ENCODE peak calls at places on chromosomes 3 and 15, in ten cellular contexts. M is choroid plexus epithelial cell; F is testis; U is HFF-Myc; R is cardiac muscle cell; Z is thoracic aorta; C is ascending aorta; S is vagina; P is left lung; L is CD8-positive, alpha-beta T cell. G is an unnamed sample.

GRCh38 chr3:187946031-187946691 is 200.9 kb upstream of the BCL6 start:
- DNase-seq in M (peak; percentile 68), F (no peak), U (no peak), R (no peak), Z (no peak), C (no peak), S (no peak), P (no peak), L (no peak), G (no peak)

GRCh38 chr15:58369261-58369699 is 62.5 kb upstream of the LIPC start:
- DNase-seq in M (peak; percentile 84), F (no peak), U (no peak), R (no peak), Z (no peak), C (no peak), S (peak; percentile 22), P (no peak), L (no peak), G (no peak)

GRCh38 chr3:190303887-190304286 is 18.4 kb downstream of the CLDN1 start:
- DNase-seq in M (no peak), F (no peak), U (no peak), R (no peak), Z (no peak), C (no peak), S (no peak), P (no peak), L (no peak), G (no peak)

GRCh38 chr15:91627473-91628309 is 225.8 kb upstream of the SLCO3A1 start:
- DNase-seq in M (peak; percentile 2), F (peak; percentile 18), U (no peak), R (peak; percentile 58), Z (no peak), C (no peak), S (no peak), P (peak; percentile 78), L (no peak), G (no peak)

GRCh38 chr15:59553879-59554735 is 57.5 kb upstream of the GCNT3 start:
- DNase-seq in M (peak; percentile 66), F (no peak), U (no peak), R (no peak), Z (no peak), C (no peak), S (no peak), P (no peak), L (no peak), G (no peak)

GRCh38 chr3:157618075-157618760 is 115.0 kb upstream of the VEPH1 start:
- DNase-seq in M (peak; percentile 81), F (no peak), U (peak; percentile 61), R (peak; percentile 59), Z (no peak), C (no peak), S (no peak), P (no peak), L (no peak), G (peak; percentile 35)

GRCh38 chr3:142647856-142648255 is 51.7 kb downstream of the PLS1 start:
- DNase-seq in M (no peak), F (no peak), U (no peak), R (no peak), Z (no peak), C (no peak), S (no peak), P (no peak), L (no peak), G (no peak)

GRCh38 chr15:61659571-61660190 is 400.6 kb downstream of the VPS13C start:
- DNase-seq in M (peak; percentile 76), F (no peak), U (no peak), R (no peak), Z (no peak), C (no peak), S (no peak), P (no peak), L (no peak), G (no peak)

GRCh38 chr3:69116897-69117296 is 5.5 kb downstream of the LMOD3 start:
- DNase-seq in M (no peak), F (no peak), U (no peak), R (no peak), Z (no peak), C (no peak), S (no peak), P (no peak), L (no peak), G (no peak)
- H3K4me3 ChIP-seq in M (no peak overlapping the region), F (no peak overlapping the region), U (no peak overlapping the region), R (no peak overlapping the region), Z (no peak overlapping the region), C (no peak overlapping the region), S (no peak overlapping the region), P (no peak overlapping the region), L (no peak overlapping the region), G (no peak overlapping the region)

DNA sequence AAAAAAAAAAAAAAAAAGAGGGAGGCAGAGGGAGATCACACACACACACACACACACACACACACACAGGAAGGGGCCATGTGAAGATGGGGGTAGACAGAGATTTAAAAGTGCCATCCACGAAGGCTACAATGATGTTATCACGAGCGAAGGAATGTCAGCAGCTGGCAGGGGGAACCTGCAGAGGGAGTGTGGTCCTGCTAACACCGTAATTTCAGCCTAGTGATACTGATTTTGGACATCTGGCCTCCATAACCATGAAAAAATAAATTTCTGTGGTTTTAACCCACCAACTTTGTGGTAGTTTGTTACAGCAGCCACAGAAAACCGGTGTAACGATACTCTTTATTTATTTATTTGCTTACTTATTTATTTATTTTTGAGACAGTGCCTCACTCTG is 76.0 kb downstream of the TMCO5A start:
- DNase-seq in M (peak; percentile 31), F (no peak), U (peak; percentile 72), R (no peak), Z (no peak), C (no peak), S (no peak), P (no peak), L (no peak), G (peak; percentile 34)
- TF ChIP-seq CTCF in M (peak; percentile 32), F (no peak), U (peak; percentile 54), R (no peak), Z (no peak), C (no peak), S (no peak), P (no peak), L (no peak), G (peak; percentile 44)

GRCh38 chr3:49273825-49274532 is 3.1 kb downstream of the C3orf62 start:
- DNase-seq in M (peak; percentile 34), F (no peak), U (no peak), R (no peak), Z (no peak), C (no peak), S (no peak), P (no peak), L (no peak), G (no peak)

GRCh38 chr3:49277357-49277723 is 308 bp upstream of the C3orf62 start:
- DNase-seq in M (peak; percentile 54), F (no peak), U (no peak), R (no peak), Z (no peak), C (no peak), S (no peak), P (no peak), L (no peak), G (no peak)

GRCh38 chr3:49278548-49278947 is 1.5 kb upstream of the C3orf62 start:
- DNase-seq in M (no peak), F (no peak), U (no peak), R (no peak), Z (no peak), C (no peak), S (no peak), P (no peak), L (no peak), G (no peak)

GRCh38 chr3:49279376-49279775 is 2.3 kb upstream of the C3orf62 start:
- DNase-seq in M (no peak), F (no peak), U (no peak), R (no peak), Z (no peak), C (no peak), S (no peak), P (no peak), L (no peak), G (no peak)

DNA sequence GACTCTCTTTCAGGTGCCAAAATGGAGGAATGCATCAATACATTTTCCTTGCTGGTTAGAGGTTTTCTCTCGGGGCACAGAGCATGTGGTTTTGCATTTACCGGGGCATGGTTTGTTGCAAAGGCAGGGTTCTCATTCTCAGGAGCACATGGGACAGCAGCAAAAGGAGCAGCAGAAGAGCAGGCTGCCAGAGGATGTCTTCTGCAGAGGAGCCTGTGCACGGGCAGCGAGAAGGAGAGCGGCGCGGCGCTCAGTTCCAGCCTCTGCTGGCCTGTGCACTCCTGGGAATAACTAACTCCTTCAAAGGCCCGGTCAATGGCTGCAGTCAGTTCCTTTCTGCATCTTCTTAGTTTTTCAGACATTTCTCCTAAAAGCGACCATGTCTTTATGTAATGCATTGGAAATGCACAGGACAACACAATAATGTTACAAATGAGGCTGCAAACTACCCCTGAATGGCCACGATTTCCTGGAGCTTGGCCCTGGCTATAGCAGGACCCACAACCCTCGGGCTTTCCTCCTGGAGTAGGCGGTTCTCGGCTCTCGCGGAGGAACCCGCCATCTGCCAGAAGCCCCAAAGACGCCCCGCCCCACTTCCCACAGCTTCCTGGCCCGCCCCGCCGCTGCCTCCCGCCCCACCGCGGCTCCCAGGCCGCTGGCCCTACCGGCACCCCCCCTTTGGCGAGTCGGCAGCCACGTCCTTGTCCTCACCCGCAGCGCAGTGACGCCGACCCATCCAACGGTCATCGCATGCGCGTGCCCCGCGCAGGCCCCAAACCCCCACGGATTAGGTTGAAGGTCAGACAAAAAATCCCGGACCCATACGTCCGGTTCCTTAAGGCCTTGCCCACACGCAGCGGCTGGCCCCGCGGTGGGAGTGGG is at the start of gene C3orf62:
- DNase-seq in M (peak; percentile 89), F (peak; percentile 92), U (no peak), R (peak; percentile 37), Z (peak; percentile 71), C (peak; percentile 56), S (peak; percentile 89), P (peak; percentile 93), L (peak; percentile 81), G (peak; percentile 29)
- H3K4me3 ChIP-seq in M (peak within 1 kb of the TSS; percentile 67), F (peak within 1 kb of the TSS; percentile 50), U (peak within 1 kb of the TSS; percentile 48), R (no peak within 1 kb of the TSS), Z (peak within 1 kb of the TSS; percentile 77), C (peak within 1 kb of the TSS; percentile 64), S (peak within 1 kb of the TSS; percentile 33), P (peak within 1 kb of the TSS; percentile 45), L (peak within 1 kb of the TSS; percentile 45), G (peak within 1 kb of the TSS; percentile 48)

GRCh38 chr15:89759835-89760234 is 8.8 kb upstream of the MESP1 start:
- DNase-seq in M (no peak), F (no peak), U (no peak), R (no peak), Z (no peak), C (no peak), S (no peak), P (no peak), L (no peak), G (no peak)

GRCh38 chr15:89760303-89761008 is 9.4 kb upstream of the MESP1 start:
- DNase-seq in M (peak; percentile 77), F (peak; percentile 84), U (no peak), R (peak; percentile 81), Z (no peak), C (no peak), S (peak; percentile 82), P (peak; percentile 80), L (peak; percentile 74), G (no peak)

GRCh38 chr15:89758981-89759380 is 7.9 kb upstream of the MESP1 start:
- DNase-seq in M (no peak), F (no peak), U (no peak), R (no peak), Z (no peak), C (no peak), S (peak; percentile 83), P (no peak), L (no peak), G (no peak)

GRCh38 chr15:89761929-89762328 is 10.9 kb upstream of the MESP1 start:
- DNase-seq in M (no peak), F (no peak), U (no peak), R (no peak), Z (no peak), C (no peak), S (no peak), P (no peak), L (no peak), G (no peak)

DNA sequence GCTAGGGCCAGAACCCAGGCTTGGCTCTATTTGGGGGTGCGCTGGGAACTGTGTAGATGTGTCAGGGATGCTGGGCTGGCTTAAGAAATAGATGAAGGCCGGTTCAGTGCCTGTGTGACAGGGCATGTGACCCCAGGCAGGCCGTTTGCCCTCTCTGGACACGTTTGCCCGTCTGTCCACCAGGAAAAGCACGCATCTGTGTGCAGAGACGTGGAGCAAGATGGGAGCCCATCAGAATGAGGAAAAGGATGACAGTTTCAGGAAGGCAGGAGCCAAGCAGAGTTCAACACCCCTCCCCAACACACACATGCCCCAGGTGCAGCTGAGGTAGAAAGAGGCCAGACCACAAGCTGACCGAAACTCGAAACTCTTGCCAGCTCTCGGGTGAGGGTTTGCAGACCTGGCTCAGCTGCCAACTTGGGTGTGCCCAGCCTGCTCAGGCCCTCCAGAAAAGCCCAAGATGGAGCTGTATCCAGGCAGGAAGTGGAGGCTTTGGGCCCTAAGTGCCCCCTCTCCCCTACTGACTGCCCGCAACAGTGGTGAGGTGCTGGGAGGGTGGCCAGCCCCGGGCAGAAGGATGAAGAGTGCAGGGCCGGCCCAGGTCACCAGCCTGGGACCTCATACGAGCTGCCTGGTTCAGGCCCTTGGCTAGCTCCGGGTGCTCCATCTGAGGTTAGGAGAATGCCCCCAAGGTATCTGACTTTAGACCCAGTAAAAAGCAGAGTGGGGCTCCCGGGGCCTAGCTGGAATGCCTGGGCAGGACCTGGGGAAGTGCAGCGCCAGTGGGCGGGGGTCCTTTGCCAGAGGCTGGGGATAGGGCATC is 10.2 kb upstream of the MESP1 start:
- DNase-seq in M (no peak), F (no peak), U (no peak), R (no peak), Z (no peak), C (no peak), S (no peak), P (peak; percentile 74), L (no peak), G (no peak)
- TF ChIP-seq CTCF in M (no peak), F (no peak), U (no peak), R (no peak), Z (no peak), C (no peak), S (no peak), P (no peak), L (peak; percentile 1), G (no peak)

G was measured in BJ.